ENCODE peak calls at places on chromosome 14, in nine cellular contexts. One of them, this sample, is unnamed.
A peak's percentile ranks its signal among the peaks of the same experiment; 100 is the strongest.

GRCh38 chr14:54532111-54533012 is 22.7 kb downstream of the CGRRF1 start:
- DNase-seq in activated T-cell treated with anti-CD3 and anti-CD28 coated beads for 48 hours: no peak
- DNase-seq in NCI-H2171: no peak
- DNase-seq in CD4-positive, alpha-beta T cell: no peak
- DNase-seq in DMS79 treated with DMSO at 0.1 percent for 48 hours: no peak
- DNase-seq in neural crest cell: no peak
- DNase-seq in aorta: no peak
- DNase-seq in HCT116: no peak
- DNase-seq in NCI-H748 treated with DMSO at 0.1 percent for 48 hours: no peak
- DNase-seq in this sample: no peak

GRCh38 chr14:61335876-61336275 is 14.5 kb downstream of the PRKCH start:
- DNase-seq in HCT116: no peak
- DNase-seq in DMS79 treated with DMSO at 0.1 percent for 48 hours: no peak
- DNase-seq in activated T-cell treated with anti-CD3 and anti-CD28 coated beads for 48 hours: no peak
- DNase-seq in NCI-H748 treated with DMSO at 0.1 percent for 48 hours: no peak
- DNase-seq in NCI-H2171: no peak
- DNase-seq in aorta: no peak
- DNase-seq in neural crest cell: no peak
- DNase-seq in CD4-positive, alpha-beta T cell: no peak
- DNase-seq in this sample: no peak

GRCh38 chr14:58947816-58948440 is 240.5 kb upstream of the DAAM1 start:
- DNase-seq in DMS79 treated with DMSO at 0.1 percent for 48 hours: peak; percentile 26
- DNase-seq in aorta: no peak
- DNase-seq in neural crest cell: peak; percentile 15
- DNase-seq in NCI-H2171: no peak
- DNase-seq in activated T-cell treated with anti-CD3 and anti-CD28 coated beads for 48 hours: no peak
- DNase-seq in HCT116: no peak
- DNase-seq in CD4-positive, alpha-beta T cell: no peak
- DNase-seq in NCI-H748 treated with DMSO at 0.1 percent for 48 hours: peak; percentile 77
- DNase-seq in this sample: no peak

GRCh38 chr14:63725786-63726185 is 2.1 kb downstream of the SGPP1 start:
- DNase-seq in HCT116: no peak
- DNase-seq in DMS79 treated with DMSO at 0.1 percent for 48 hours: no peak
- DNase-seq in NCI-H748 treated with DMSO at 0.1 percent for 48 hours: peak; percentile 6
- DNase-seq in activated T-cell treated with anti-CD3 and anti-CD28 coated beads for 48 hours: no peak
- DNase-seq in aorta: no peak
- DNase-seq in CD4-positive, alpha-beta T cell: no peak
- DNase-seq in neural crest cell: no peak
- DNase-seq in NCI-H2171: no peak
- DNase-seq in this sample: no peak

GRCh38 chr14:33765251-33765650 is 185.6 kb downstream of the EGLN3 start:
- DNase-seq in aorta: no peak
- DNase-seq in neural crest cell: peak; percentile 57
- DNase-seq in NCI-H2171: no peak
- DNase-seq in DMS79 treated with DMSO at 0.1 percent for 48 hours: no peak
- DNase-seq in activated T-cell treated with anti-CD3 and anti-CD28 coated beads for 48 hours: no peak
- DNase-seq in NCI-H748 treated with DMSO at 0.1 percent for 48 hours: no peak
- DNase-seq in CD4-positive, alpha-beta T cell: no peak
- DNase-seq in HCT116: no peak
- DNase-seq in this sample: no peak

GRCh38 chr14:24861083-24861630 is 188.8 kb downstream of the STXBP6 start:
- DNase-seq in aorta: no peak
- DNase-seq in CD4-positive, alpha-beta T cell: no peak
- DNase-seq in neural crest cell: no peak
- DNase-seq in HCT116: no peak
- DNase-seq in activated T-cell treated with anti-CD3 and anti-CD28 coated beads for 48 hours: no peak
- DNase-seq in NCI-H2171: no peak
- DNase-seq in NCI-H748 treated with DMSO at 0.1 percent for 48 hours: peak; percentile 39
- DNase-seq in DMS79 treated with DMSO at 0.1 percent for 48 hours: no peak
- DNase-seq in this sample: peak; percentile 39

GRCh38 chr14:22850944-22851790 is 14.8 kb downstream of the MMP14 start:
- DNase-seq in CD4-positive, alpha-beta T cell: no peak
- DNase-seq in aorta: peak; percentile 98
- DNase-seq in NCI-H748 treated with DMSO at 0.1 percent for 48 hours: no peak
- DNase-seq in HCT116: no peak
- DNase-seq in NCI-H2171: no peak
- DNase-seq in DMS79 treated with DMSO at 0.1 percent for 48 hours: no peak
- DNase-seq in neural crest cell: no peak
- DNase-seq in activated T-cell treated with anti-CD3 and anti-CD28 coated beads for 48 hours: peak; percentile 33
- DNase-seq in this sample: peak; percentile 95

GRCh38 chr14:50354527-50354926 is 42.2 kb downstream of the CDKL1 start:
- DNase-seq in CD4-positive, alpha-beta T cell: no peak
- DNase-seq in neural crest cell: no peak
- DNase-seq in aorta: no peak
- DNase-seq in activated T-cell treated with anti-CD3 and anti-CD28 coated beads for 48 hours: no peak
- DNase-seq in DMS79 treated with DMSO at 0.1 percent for 48 hours: no peak
- DNase-seq in NCI-H748 treated with DMSO at 0.1 percent for 48 hours: no peak
- DNase-seq in NCI-H2171: peak; percentile 61
- DNase-seq in HCT116: no peak
- DNase-seq in this sample: peak; percentile 74

GRCh38 chr14:39469094-39469710 is 37.0 kb upstream of the FBXO33 start:
- DNase-seq in NCI-H2171: no peak
- DNase-seq in activated T-cell treated with anti-CD3 and anti-CD28 coated beads for 48 hours: peak; percentile 19
- DNase-seq in DMS79 treated with DMSO at 0.1 percent for 48 hours: no peak
- DNase-seq in HCT116: no peak
- DNase-seq in NCI-H748 treated with DMSO at 0.1 percent for 48 hours: no peak
- DNase-seq in aorta: peak; percentile 52
- DNase-seq in neural crest cell: peak; percentile 51
- DNase-seq in CD4-positive, alpha-beta T cell: peak; percentile 20
- DNase-seq in this sample: peak; percentile 38

GRCh38 chr14:35949933-35950332 is 123.8 kb downstream of the BRMS1L start:
- DNase-seq in neural crest cell: no peak
- DNase-seq in aorta: no peak
- DNase-seq in HCT116: no peak
- DNase-seq in CD4-positive, alpha-beta T cell: no peak
- DNase-seq in DMS79 treated with DMSO at 0.1 percent for 48 hours: peak; percentile 98
- DNase-seq in NCI-H748 treated with DMSO at 0.1 percent for 48 hours: peak; percentile 89
- DNase-seq in NCI-H2171: no peak
- DNase-seq in activated T-cell treated with anti-CD3 and anti-CD28 coated beads for 48 hours: no peak
- DNase-seq in this sample: no peak

GRCh38 chr14:64337901-64338615 is 43.9 kb upstream of the ESR2 start:
- DNase-seq in neural crest cell: peak; percentile 48
- DNase-seq in NCI-H2171: peak; percentile 64
- DNase-seq in CD4-positive, alpha-beta T cell: peak; percentile 1
- DNase-seq in HCT116: no peak
- DNase-seq in aorta: peak; percentile 72
- DNase-seq in NCI-H748 treated with DMSO at 0.1 percent for 48 hours: peak; percentile 86
- DNase-seq in activated T-cell treated with anti-CD3 and anti-CD28 coated beads for 48 hours: peak; percentile 13
- DNase-seq in DMS79 treated with DMSO at 0.1 percent for 48 hours: peak; percentile 95
- DNase-seq in this sample: peak; percentile 71

GRCh38 chr14:81625343-81625742 is 91.7 kb upstream of the SEL1L start:
- DNase-seq in activated T-cell treated with anti-CD3 and anti-CD28 coated beads for 48 hours: no peak
- DNase-seq in NCI-H748 treated with DMSO at 0.1 percent for 48 hours: peak; percentile 83
- DNase-seq in NCI-H2171: peak; percentile 65
- DNase-seq in DMS79 treated with DMSO at 0.1 percent for 48 hours: peak; percentile 87
- DNase-seq in HCT116: peak; percentile 15
- DNase-seq in aorta: no peak
- DNase-seq in CD4-positive, alpha-beta T cell: no peak
- DNase-seq in neural crest cell: no peak
- DNase-seq in this sample: peak; percentile 26

GRCh38 chr14:85421166-85421877 is 108.6 kb upstream of the FLRT2 start:
- DNase-seq in NCI-H2171: no peak
- DNase-seq in HCT116: no peak
- DNase-seq in activated T-cell treated with anti-CD3 and anti-CD28 coated beads for 48 hours: no peak
- DNase-seq in CD4-positive, alpha-beta T cell: no peak
- DNase-seq in DMS79 treated with DMSO at 0.1 percent for 48 hours: no peak
- DNase-seq in aorta: no peak
- DNase-seq in neural crest cell: no peak
- DNase-seq in NCI-H748 treated with DMSO at 0.1 percent for 48 hours: no peak
- DNase-seq in this sample: peak; percentile 55

GRCh38 chr14:74472590-74472989 is 20.5 kb downstream of the NPC2 start:
- DNase-seq in aorta: no peak
- DNase-seq in NCI-H748 treated with DMSO at 0.1 percent for 48 hours: no peak
- DNase-seq in CD4-positive, alpha-beta T cell: no peak
- DNase-seq in activated T-cell treated with anti-CD3 and anti-CD28 coated beads for 48 hours: no peak
- DNase-seq in NCI-H2171: no peak
- DNase-seq in neural crest cell: no peak
- DNase-seq in HCT116: no peak
- DNase-seq in DMS79 treated with DMSO at 0.1 percent for 48 hours: no peak
- DNase-seq in this sample: no peak

GRCh38 chr14:89330236-89331002 is 86.6 kb downstream of the FOXN3 start:
- DNase-seq in CD4-positive, alpha-beta T cell: no peak
- DNase-seq in NCI-H748 treated with DMSO at 0.1 percent for 48 hours: no peak
- DNase-seq in HCT116: no peak
- DNase-seq in aorta: no peak
- DNase-seq in activated T-cell treated with anti-CD3 and anti-CD28 coated beads for 48 hours: no peak
- DNase-seq in DMS79 treated with DMSO at 0.1 percent for 48 hours: no peak
- DNase-seq in neural crest cell: no peak
- DNase-seq in NCI-H2171: no peak
- DNase-seq in this sample: peak; percentile 80

GRCh38 chr14:79404874-79405273 is 806.4 kb downstream of the DIO2 start:
- DNase-seq in aorta: no peak
- DNase-seq in neural crest cell: no peak
- DNase-seq in DMS79 treated with DMSO at 0.1 percent for 48 hours: peak; percentile 27
- DNase-seq in activated T-cell treated with anti-CD3 and anti-CD28 coated beads for 48 hours: no peak
- DNase-seq in CD4-positive, alpha-beta T cell: no peak
- DNase-seq in NCI-H2171: peak; percentile 92
- DNase-seq in NCI-H748 treated with DMSO at 0.1 percent for 48 hours: peak; percentile 19
- DNase-seq in HCT116: no peak
- DNase-seq in this sample: peak; percentile 2

GRCh38 chr14:94144765-94145164 is 15.4 kb upstream of the IFI27L2 start:
- DNase-seq in activated T-cell treated with anti-CD3 and anti-CD28 coated beads for 48 hours: no peak
- DNase-seq in CD4-positive, alpha-beta T cell: no peak
- DNase-seq in aorta: no peak
- DNase-seq in DMS79 treated with DMSO at 0.1 percent for 48 hours: no peak
- DNase-seq in NCI-H748 treated with DMSO at 0.1 percent for 48 hours: no peak
- DNase-seq in neural crest cell: no peak
- DNase-seq in NCI-H2171: no peak
- DNase-seq in HCT116: peak; percentile 8
- DNase-seq in this sample: no peak

GRCh38 chr14:103894034-103894722 is 34.1 kb upstream of the TDRD9 start:
- DNase-seq in NCI-H2171: no peak
- DNase-seq in NCI-H748 treated with DMSO at 0.1 percent for 48 hours: no peak
- DNase-seq in aorta: no peak
- DNase-seq in neural crest cell: no peak
- DNase-seq in activated T-cell treated with anti-CD3 and anti-CD28 coated beads for 48 hours: no peak
- DNase-seq in CD4-positive, alpha-beta T cell: no peak
- DNase-seq in DMS79 treated with DMSO at 0.1 percent for 48 hours: no peak
- DNase-seq in HCT116: no peak
- DNase-seq in this sample: no peak

GRCh38 chr14:65704850-65705249 is 292.3 kb downstream of the FUT8 start:
- DNase-seq in HCT116: no peak
- DNase-seq in NCI-H748 treated with DMSO at 0.1 percent for 48 hours: no peak
- DNase-seq in activated T-cell treated with anti-CD3 and anti-CD28 coated beads for 48 hours: no peak
- DNase-seq in DMS79 treated with DMSO at 0.1 percent for 48 hours: no peak
- DNase-seq in CD4-positive, alpha-beta T cell: no peak
- DNase-seq in NCI-H2171: no peak
- DNase-seq in neural crest cell: no peak
- DNase-seq in aorta: no peak
- DNase-seq in this sample: peak; percentile 49

GRCh38 chr14:85124896-85125295 is 405.0 kb upstream of the FLRT2 start:
- DNase-seq in CD4-positive, alpha-beta T cell: no peak
- DNase-seq in DMS79 treated with DMSO at 0.1 percent for 48 hours: no peak
- DNase-seq in neural crest cell: no peak
- DNase-seq in aorta: no peak
- DNase-seq in activated T-cell treated with anti-CD3 and anti-CD28 coated beads for 48 hours: no peak
- DNase-seq in NCI-H748 treated with DMSO at 0.1 percent for 48 hours: no peak
- DNase-seq in HCT116: no peak
- DNase-seq in NCI-H2171: no peak
- DNase-seq in this sample: no peak

GRCh38 chr14:87179936-87180335 is 813.0 kb downstream of the GALC start:
- DNase-seq in activated T-cell treated with anti-CD3 and anti-CD28 coated beads for 48 hours: no peak
- DNase-seq in NCI-H748 treated with DMSO at 0.1 percent for 48 hours: no peak
- DNase-seq in aorta: no peak
- DNase-seq in CD4-positive, alpha-beta T cell: no peak
- DNase-seq in neural crest cell: no peak
- DNase-seq in DMS79 treated with DMSO at 0.1 percent for 48 hours: no peak
- DNase-seq in NCI-H2171: no peak
- DNase-seq in HCT116: no peak
- DNase-seq in this sample: no peak

GRCh38 chr14:54354096-54354495 is 42.7 kb upstream of the CDKN3 start:
- DNase-seq in neural crest cell: no peak
- DNase-seq in activated T-cell treated with anti-CD3 and anti-CD28 coated beads for 48 hours: no peak
- DNase-seq in NCI-H2171: no peak
- DNase-seq in NCI-H748 treated with DMSO at 0.1 percent for 48 hours: no peak
- DNase-seq in CD4-positive, alpha-beta T cell: no peak
- DNase-seq in aorta: no peak
- DNase-seq in DMS79 treated with DMSO at 0.1 percent for 48 hours: no peak
- DNase-seq in HCT116: no peak
- DNase-seq in this sample: no peak

GRCh38 chr14:49893309-49894213 is 679 bp downstream of the ARF6 start:
- DNase-seq in neural crest cell: no peak
- DNase-seq in aorta: peak; percentile 87
- DNase-seq in DMS79 treated with DMSO at 0.1 percent for 48 hours: peak; percentile 65
- DNase-seq in CD4-positive, alpha-beta T cell: peak; percentile 69
- DNase-seq in NCI-H748 treated with DMSO at 0.1 percent for 48 hours: no peak
- DNase-seq in activated T-cell treated with anti-CD3 and anti-CD28 coated beads for 48 hours: peak; percentile 84
- DNase-seq in NCI-H2171: peak; percentile 68
- DNase-seq in HCT116: no peak
- DNase-seq in this sample: peak; percentile 64

GRCh38 chr14:41380017-41380416 is 226.7 kb upstream of the LRFN5 start:
- DNase-seq in HCT116: no peak
- DNase-seq in aorta: no peak
- DNase-seq in CD4-positive, alpha-beta T cell: no peak
- DNase-seq in DMS79 treated with DMSO at 0.1 percent for 48 hours: no peak
- DNase-seq in activated T-cell treated with anti-CD3 and anti-CD28 coated beads for 48 hours: no peak
- DNase-seq in NCI-H748 treated with DMSO at 0.1 percent for 48 hours: no peak
- DNase-seq in neural crest cell: no peak
- DNase-seq in NCI-H2171: no peak
- DNase-seq in this sample: no peak